ENCODE peak calls at places on chromosomes 4 and X, in four cellular contexts. B is COR-L47; W is activated CD8-positive, alpha-beta memory T cell treated with anti-CD3 and anti-CD28 coated beads for 48 hours; L is cardiac muscle cell. N is an unnamed sample.

GRCh38 chr4:110165382-110166285 is 32.8 kb downstream of the ELOVL6 start:
- DNase-seq in B (peak), W (no peak), L (peak), N (no peak)

GRCh38 chr4:39763714-39764572 is 66.0 kb downstream of the UBE2K start:
- DNase-seq in B (no peak), W (no peak), L (no peak), N (no peak)

GRCh38 chrX:93875621-93876282 is 201.7 kb downstream of the FAM133A start:
- DNase-seq in B (no peak), W (no peak), L (no peak), N (no peak)

GRCh38 chr4:55851885-55852284 is 1.6 kb upstream of the EXOC1 start:
- DNase-seq in B (no peak), W (no peak), L (no peak), N (no peak)

GRCh38 chr4:113872426-113873260 is 106.8 kb downstream of the ARSJ start:
- DNase-seq in B (no peak), W (no peak), L (no peak), N (no peak)

GRCh38 chr4:164802301-164802700 is 48.4 kb downstream of the SMIM31 start:
- DNase-seq in B (no peak), W (no peak), L (no peak), N (no peak)

GRCh38 chr4:48360285-48360965 is 19.1 kb downstream of the SLAIN2 start:
- DNase-seq in B (no peak), W (no peak), L (peak), N (no peak)

GRCh38 chr4:80918004-80918403 is 112.5 kb upstream of the BMP3 start:
- DNase-seq in B (no peak), W (no peak), L (peak), N (no peak)

GRCh38 chrX:134669378-134670098 is 11.3 kb upstream of the PLAC1 start:
- DNase-seq in B (no peak), W (no peak), L (peak), N (no peak)

GRCh38 chr4:148196168-148196567 is 246.0 kb downstream of the NR3C2 start:
- DNase-seq in B (no peak), W (no peak), L (no peak), N (no peak)

GRCh38 chr4:7929530-7929951 is 10.1 kb downstream of the AFAP1 start:
- DNase-seq in B (peak), W (no peak), L (no peak), N (no peak)